ENCODE peak calls at places on chromosomes 1 and 21, in eight cellular contexts. A, V, R, C, Y, U, G and L are unnamed samples.

GRCh38 chr1:218887141-218887925 is 286.3 kb upstream of the LYPLAL1 start:
- DNase-seq in A (no peak), V (no peak), R (no peak), C (no peak), Y (no peak), U (no peak), G (no peak), L (no peak)

GRCh38 chr1:114152211-114153050 is 1.2 kb downstream of the SYT6 start:
- DNase-seq in A (peak), V (peak), R (peak), C (no peak), Y (no peak), U (peak), G (no peak), L (no peak)

GRCh38 chr1:67610450-67610849 is 74.6 kb upstream of the GADD45A start:
- DNase-seq in A (no peak), V (no peak), R (no peak), C (no peak), Y (no peak), U (no peak), G (no peak), L (no peak)

GRCh38 chr1:44339731-44340130 is 15.3 kb downstream of the ERI3 start:
- DNase-seq in A (no peak), V (no peak), R (no peak), C (no peak), Y (no peak), U (no peak), G (no peak), L (no peak)

GRCh38 chr1:47580451-47580980 is 142.7 kb downstream of the FOXD2 start:
- DNase-seq in A (no peak), V (no peak), R (no peak), C (no peak), Y (no peak), U (no peak), G (no peak), L (no peak)

GRCh38 chr1:247746391-247746935 is 1.5 kb downstream of the OR14A2 start:
- DNase-seq in A (peak), V (peak), R (no peak), C (no peak), Y (no peak), U (no peak), G (no peak), L (no peak)

GRCh38 chr21:34933609-34934345 is 115.3 kb downstream of the RUNX1 start:
- DNase-seq in A (no peak), V (no peak), R (peak), C (peak), Y (no peak), U (no peak), G (no peak), L (no peak)

GRCh38 chr1:170214117-170214979 is 68.6 kb downstream of the NTMT2 start:
- DNase-seq in A (peak), V (peak), R (no peak), C (no peak), Y (no peak), U (no peak), G (no peak), L (no peak)

GRCh38 chr1:116491985-116492811 is 78.6 kb downstream of the CD58 start:
- DNase-seq in A (no peak), V (no peak), R (no peak), C (no peak), Y (no peak), U (no peak), G (no peak), L (no peak)

GRCh38 chr1:63407002-63407401 is 39.6 kb downstream of the ALG6 start:
- DNase-seq in A (no peak), V (no peak), R (no peak), C (no peak), Y (no peak), U (no peak), G (no peak), L (no peak)

GRCh38 chr1:116353155-116353554 is 19.9 kb upstream of the ATP1A1 start:
- DNase-seq in A (no peak), V (no peak), R (no peak), C (no peak), Y (no peak), U (no peak), G (no peak), L (no peak)

GRCh38 chr1:91564888-91565700 is 64.4 kb downstream of the CDC7 start:
- DNase-seq in A (no peak), V (peak), R (no peak), C (no peak), Y (no peak), U (no peak), G (no peak), L (no peak)

GRCh38 chr21:24895885-24896734 is 711.2 kb downstream of the MRPL39 start:
- DNase-seq in A (no peak), V (peak), R (peak), C (no peak), Y (peak), U (peak), G (no peak), L (no peak)

GRCh38 chr1:21534674-21535378 is 25.6 kb downstream of the ALPL start:
- DNase-seq in A (peak), V (peak), R (peak), C (peak), Y (peak), U (peak), G (no peak), L (peak)

GRCh38 chr1:9319789-9320519 is 27.3 kb downstream of the SPSB1 start:
- DNase-seq in A (no peak), V (no peak), R (no peak), C (no peak), Y (no peak), U (no peak), G (no peak), L (no peak)

GRCh38 chr1:182614796-182615451 is 10.7 kb upstream of the RGS16 start:
- DNase-seq in A (peak), V (peak), R (peak), C (peak), Y (peak), U (peak), G (no peak), L (peak)

GRCh38 chr1:248373761-248374160 is 1.8 kb upstream of the OR2T6 start:
- DNase-seq in A (no peak), V (no peak), R (no peak), C (no peak), Y (peak), U (no peak), G (no peak), L (no peak)

GRCh38 chr21:37986751-37987399 is 70.6 kb upstream of the KCNJ6 start:
- DNase-seq in A (no peak), V (no peak), R (peak), C (no peak), Y (no peak), U (no peak), G (no peak), L (no peak)

GRCh38 chr1:39213511-39214002 is 9.1 kb downstream of the MACF1 start:
- DNase-seq in A (peak), V (peak), R (no peak), C (no peak), Y (no peak), U (no peak), G (no peak), L (peak)

GRCh38 chr1:205783904-205784303 is 8.6 kb upstream of the RAB29 start:
- DNase-seq in A (no peak), V (peak), R (no peak), C (no peak), Y (peak), U (no peak), G (peak), L (no peak)

GRCh38 chr1:183097438-183098051 is 74.3 kb downstream of the LAMC1 start:
- DNase-seq in A (peak), V (peak), R (no peak), C (no peak), Y (peak), U (no peak), G (no peak), L (peak)

GRCh38 chr21:26167593-26167992 is 3.0 kb downstream of the APP start:
- DNase-seq in A (no peak), V (no peak), R (no peak), C (no peak), Y (peak), U (no peak), G (no peak), L (no peak)

GRCh38 chr1:230186874-230187273 is 119.8 kb downstream of the GALNT2 start:
- DNase-seq in A (no peak), V (no peak), R (no peak), C (peak), Y (no peak), U (no peak), G (no peak), L (no peak)

GRCh38 chr1:89489037-89489729 is 35.4 kb upstream of the LRRC8B start:
- DNase-seq in A (peak), V (peak), R (no peak), C (no peak), Y (no peak), U (no peak), G (no peak), L (no peak)

GRCh38 chr1:63918395-63918945 is 144.7 kb downstream of the ROR1 start:
- DNase-seq in A (no peak), V (no peak), R (no peak), C (no peak), Y (no peak), U (no peak), G (no peak), L (no peak)

GRCh38 chr1:245953876-245954660 is 553.0 kb downstream of the SMYD3 start:
- DNase-seq in A (peak), V (peak), R (peak), C (peak), Y (no peak), U (no peak), G (no peak), L (no peak)

GRCh38 chr21:45536301-45537081 is 5.7 kb downstream of the SLC19A1 start:
- DNase-seq in A (no peak), V (no peak), R (peak), C (no peak), Y (no peak), U (no peak), G (no peak), L (no peak)

GRCh38 chr1:22154063-22154462 is 11.2 kb upstream of the WNT4 start:
- DNase-seq in A (no peak), V (no peak), R (peak), C (no peak), Y (no peak), U (no peak), G (no peak), L (no peak)

GRCh38 chr1:118788372-118788955 is 199.7 kb downstream of the TBX15 start:
- DNase-seq in A (peak), V (peak), R (no peak), C (no peak), Y (peak), U (no peak), G (no peak), L (peak)

GRCh38 chr21:43812139-43812821 is 22.9 kb downstream of the RRP1 start:
- DNase-seq in A (no peak), V (no peak), R (peak), C (no peak), Y (no peak), U (no peak), G (no peak), L (no peak)

GRCh38 chr1:43653339-43653738 is 3.4 kb downstream of the KDM4A start:
- DNase-seq in A (peak), V (peak), R (no peak), C (peak), Y (peak), U (no peak), G (no peak), L (peak)

GRCh38 chr1:175319112-175319911 is 126.7 kb upstream of the KIAA0040 start:
- DNase-seq in A (peak), V (peak), R (peak), C (peak), Y (peak), U (peak), G (no peak), L (peak)

GRCh38 chr1:227729881-227730629 is 5.0 kb downstream of the JMJD4 start:
- DNase-seq in A (peak), V (peak), R (peak), C (peak), Y (peak), U (peak), G (no peak), L (peak)

GRCh38 chr1:109642610-109643009 is 13.3 kb upstream of the GSTM4 start:
- DNase-seq in A (no peak), V (no peak), R (no peak), C (no peak), Y (no peak), U (no peak), G (no peak), L (no peak)

GRCh38 chr1:116325922-116326321 is 47.1 kb upstream of the ATP1A1 start:
- DNase-seq in A (no peak), V (no peak), R (no peak), C (peak), Y (no peak), U (no peak), G (no peak), L (no peak)

GRCh38 chr1:59892836-59893811 is 33.4 kb downstream of the CYP2J2 start:
- DNase-seq in A (no peak), V (no peak), R (peak), C (peak), Y (no peak), U (peak), G (no peak), L (no peak)

GRCh38 chr1:111510003-111510380 is 6.6 kb upstream of the ADORA3 start:
- DNase-seq in A (no peak), V (no peak), R (no peak), C (no peak), Y (no peak), U (peak), G (no peak), L (no peak)

GRCh38 chr1:84969489-84970250 is 27.2 kb downstream of the MCOLN2 start:
- DNase-seq in A (no peak), V (no peak), R (no peak), C (peak), Y (no peak), U (no peak), G (no peak), L (no peak)

GRCh38 chr1:53485478-53486394 is 26.5 kb downstream of the DMRTB1 start:
- DNase-seq in A (peak), V (peak), R (peak), C (peak), Y (peak), U (peak), G (peak), L (peak)

GRCh38 chr1:94974224-94974623 is 47.3 kb upstream of the CNN3 start:
- DNase-seq in A (peak), V (peak), R (no peak), C (no peak), Y (peak), U (no peak), G (no peak), L (no peak)